ENCODE peak calls at places on chromosomes 11 and 22, in five cellular contexts. S is breast epithelium; Q is ovary; K is naive thymus-derived CD4-positive, alpha-beta T cell; W is upper lobe of left lung. Y is an unnamed sample. For H3K4me1 and H3K9me3, the result is how much of the 10 kb centered on the place peaks cover.

GRCh38 chr11:96384156-96384555 is 5.6 kb downstream of the CCDC82 start:
- DNase-seq in K (no peak), S (no peak), Q (no peak), W (no peak), Y (no peak)

GRCh38 chr22:46538816-46539163 is 1.4 kb upstream of the CELSR1 start:
- DNase-seq in S (no peak), Q (no peak), W (no peak), K (no peak), Y (no peak)

GRCh38 chr11:95068549-95068948 is 1.8 kb downstream of the SRSF8 start:
- DNase-seq in Q (peak), W (peak), K (peak), S (peak), Y (peak)

GRCh38 chr22:46008836-46009596 is 32.1 kb upstream of the WNT7B start:
- DNase-seq in S (no peak), K (no peak), Q (no peak), W (no peak), Y (no peak)

GRCh38 chr11:65563606-65564005 is 5.4 kb upstream of the LTBP3 start:
- DNase-seq in S (no peak), W (no peak), K (no peak), Q (no peak), Y (no peak)

GRCh38 chr11:101860694-101861371 is 54.0 kb upstream of the CEP126 start:
- DNase-seq in K (peak), Q (peak), W (peak), S (peak), Y (no peak)

GRCh38 chr22:43994006-43994405 is 30.1 kb upstream of the PARVB start:
- DNase-seq in S (no peak), W (no peak), K (no peak), Q (no peak), Y (no peak)

GRCh38 chr11:123616505-123617198 is 37.8 kb downstream of the SCN3B start:
- DNase-seq in K (no peak), Q (peak), W (no peak), S (peak), Y (no peak)

GRCh38 chr11:43021466-43021865 is 290.3 kb upstream of the API5 start:
- DNase-seq in W (no peak), K (no peak), Q (no peak), S (no peak), Y (no peak)

GRCh38 chr22:42932857-42933782 is 76.0 kb upstream of the ARFGAP3 start:
- DNase-seq in Q (no peak), S (no peak), K (no peak), W (peak), Y (no peak)

GRCh38 chr11:129295746-129296145 is 79.9 kb upstream of the BARX2 start:
- DNase-seq in Q (no peak), W (no peak), K (no peak), S (no peak), Y (no peak)

GRCh38 chr22:38715852-38716251 is 10.1 kb downstream of the GTPBP1 start:
- DNase-seq in S (no peak), W (no peak), K (no peak), Q (no peak), Y (no peak)

GRCh38 chr11:65357856-65358356 is 3.4 kb downstream of the TIGD3 start:
- DNase-seq in W (no peak), S (no peak), K (no peak), Q (no peak), Y (no peak)

GRCh38 chr11:77705195-77705876 is 67.7 kb upstream of the CLNS1A start:
- DNase-seq in K (no peak), S (no peak), W (no peak), Q (no peak), Y (no peak)

GRCh38 chr11:130314184-130314748 is 451 bp downstream of the ZBTB44 start:
- DNase-seq in S (peak), W (peak), Q (peak), K (peak), Y (peak)

GRCh38 chr11:94175545-94175944 is 46.9 kb downstream of the PANX1 start:
- DNase-seq in K (no peak), W (no peak), Q (no peak), S (no peak), Y (no peak)

GRCh38 chr11:2178906-2179494 is 7.4 kb upstream of the TH start:
- DNase-seq in S (no peak), Q (no peak), W (no peak), K (no peak), Y (no peak)

GRCh38 chr11:57240757-57241156 is 3.7 kb upstream of the APLNR start:
- DNase-seq in W (no peak), K (no peak), S (no peak), Q (no peak), Y (no peak)

GRCh38 chr11:130227373-130227772 is 67.8 kb downstream of the ST14 start:
- DNase-seq in S (no peak), K (no peak), Q (no peak), W (no peak), Y (no peak)

GRCh38 chr11:116990061-116990473 is 108.2 kb downstream of the SIK3 start:
- DNase-seq in K (no peak), W (no peak), Q (no peak), S (no peak), Y (no peak)

GRCh38 chr11:69801513-69802335 is 17.5 kb downstream of the FGF3 start:
- DNase-seq in W (no peak), Q (no peak), S (no peak), K (no peak), Y (peak)

GRCh38 chr11:44568706-44569473 is 3.4 kb downstream of the CD82 start:
- DNase-seq in S (peak), K (peak), W (peak), Q (peak), Y (peak)

GRCh38 chr11:112302226-112302868 is 41.7 kb upstream of the PLET1 start:
- DNase-seq in K (no peak), W (no peak), Q (no peak), S (no peak), Y (no peak)

GRCh38 chr11:46315033-46315738 is 32.1 kb upstream of the DGKZ start:
- DNase-seq in Q (peak), S (no peak), W (peak), K (peak), Y (peak)

GRCh38 chr11:131203041-131203440 is 167.4 kb upstream of the NTM start:
- DNase-seq in S (no peak), W (no peak), K (no peak), Q (no peak), Y (no peak)

GRCh38 chr22:37623075-37624016 is 14.7 kb downstream of the GGA1 start:
- DNase-seq in Q (peak), W (peak), K (peak), S (no peak), Y (peak)

GRCh38 chr11:77081976-77082836 is 15.4 kb downstream of the CAPN5 start:
- DNase-seq in Q (no peak), S (no peak), K (no peak), W (peak), Y (no peak)

GRCh38 chr11:76598426-76598839 is 72.1 kb downstream of the LRRC32 start:
- DNase-seq in S (no peak), W (no peak), K (no peak), Q (no peak), Y (no peak)

GRCh38 chr11:14422052-14422813 is 63.2 kb upstream of the RRAS2 start:
- DNase-seq in K (no peak), Q (peak), S (peak), W (peak), Y (no peak)

GRCh38 chr11:31139479-31139878 is 230.1 kb downstream of the DCDC1 start:
- DNase-seq in S (no peak), Q (no peak), K (no peak), W (no peak), Y (no peak)

GRCh38 chr11:126716456-126717083 is 284.0 kb downstream of the KIRREL3 start:
- DNase-seq in S (no peak), W (peak), K (no peak), Q (no peak), Y (no peak)

GRCh38 chr11:2311456-2312201 is 9.8 kb downstream of the TSPAN32 start:
- DNase-seq in K (no peak), W (no peak), S (no peak), Q (no peak), Y (no peak)

GRCh38 chr22:30947821-30948454 is 20.6 kb downstream of the MORC2 start:
- DNase-seq in K (peak), W (no peak), Q (no peak), S (no peak), Y (no peak)

GRCh38 chr11:17846852-17847453 is 112.4 kb downstream of the KCNC1 start:
- DNase-seq in S (no peak), W (no peak), K (no peak), Q (no peak), Y (no peak)

GRCh38 chr22:17920145-17920605 is 104.2 kb downstream of the MICAL3 start:
- DNase-seq in S (peak), K (no peak), W (no peak), Q (peak), Y (no peak)

GRCh38 chr11:106956887-106957505 is 61.3 kb downstream of the GUCY1A2 start:
- DNase-seq in K (no peak), Q (no peak), S (no peak), W (no peak), Y (no peak)

GRCh38 chr11:8036986-8037385 is 44.0 kb upstream of the TUB start:
- DNase-seq in W (no peak), Q (no peak), K (no peak), S (no peak), Y (no peak)

GRCh38 chr22:27383896-27384295 is 417.7 kb downstream of the MN1 start:
- DNase-seq in Q (no peak), W (no peak), S (no peak), K (no peak), Y (no peak)
- H3K4me3 ChIP-seq in Q (no peak), W (no peak), S (no peak), K (no peak), Y (no peak)

DNA sequence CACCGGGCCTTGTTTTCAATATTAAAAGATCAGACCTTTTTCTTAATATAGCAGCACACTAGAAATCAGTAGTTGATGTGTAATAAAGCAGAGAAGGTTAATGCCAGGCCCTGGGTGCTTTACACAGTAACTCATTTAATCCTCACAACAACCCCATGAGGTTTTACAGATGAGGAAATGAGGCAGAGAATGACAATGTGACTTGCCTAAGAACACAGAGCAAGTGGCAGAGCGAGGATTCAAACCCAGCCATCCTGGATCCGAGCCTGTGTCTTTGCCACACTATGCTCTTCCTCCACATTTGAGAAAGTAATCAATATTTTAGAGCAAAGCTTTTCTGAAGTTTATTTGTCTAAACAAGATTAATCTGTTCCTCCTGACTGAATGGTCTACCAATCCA is 7.2 kb downstream of the JAML start:
- DNase-seq in Q (no peak), K (no peak), W (no peak), S (no peak), Y (no peak)
- H3K4me1 ChIP-seq in Q (under half), K (half or more), W (under half), S (under half), Y (half or more)

GRCh38 chr11:67286621-67287333 is 2.3 kb upstream of the ANKRD13D start:
- DNase-seq in S (no peak), Q (peak), K (no peak), W (peak), Y (no peak)
- H3K9me3 ChIP-seq in S (under half), Q (under half), K (under half), W (under half), Y (under half)

GRCh38 chr11:34770111-34770510 is 146.1 kb downstream of the APIP start:
- DNase-seq in S (no peak), K (no peak), Q (no peak), W (no peak), Y (no peak)
- H3K4me3 ChIP-seq in S (no peak), K (no peak), Q (no peak), W (no peak), Y (no peak)

GRCh38 chr22:23831781-23832180 is 7.0 kb downstream of the DERL3 start:
- DNase-seq in W (no peak), K (no peak), S (no peak), Q (peak), Y (no peak)
- H3K4me1 ChIP-seq in W (under half), K (under half), S (under half), Q (under half), Y (under half)

DNA sequence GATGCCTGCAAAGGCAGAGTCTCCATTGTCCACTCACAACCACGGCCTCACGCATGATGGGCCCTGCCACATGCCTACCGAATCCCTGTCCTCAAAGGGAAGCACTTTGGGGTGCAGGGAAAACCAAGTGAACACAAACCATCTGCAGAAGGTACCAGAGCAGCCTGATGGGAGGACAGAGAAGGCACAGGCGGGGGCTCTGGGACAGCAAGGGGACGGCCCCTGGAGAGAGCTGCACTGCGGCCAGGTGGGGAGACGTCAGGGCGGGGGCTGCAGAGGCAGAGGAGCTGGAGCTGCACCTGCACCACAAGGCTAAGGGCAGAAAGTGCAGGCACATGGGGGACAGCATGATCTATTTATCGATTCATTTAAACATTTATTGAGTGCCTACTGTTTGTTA is 1056.0 kb downstream of the TBC1D22A start:
- DNase-seq in W (no peak), S (no peak), K (no peak), Q (no peak), Y (no peak)
- H3K9me3 ChIP-seq in W (under half), S (under half), K (under half), Q (under half), Y (under half)